ENCODE peak calls at places on chromosomes 11 and 22, in ten cellular contexts. One of them, this sample, is unnamed. For H3K4me1, the result is how much of the 10 kb centered on the place peaks cover.

GRCh38 chr22:40498454-40499186 is 128.2 kb downstream of the SGSM3 start:
- DNase-seq in colonic mucosa: no peak
- DNase-seq in CD4-positive, alpha-beta memory T cell: no peak
- DNase-seq in BE2C: no peak
- DNase-seq in sigmoid colon: no peak
- DNase-seq in right cardiac atrium: no peak
- DNase-seq in stomach: no peak
- DNase-seq in spleen: no peak
- DNase-seq in uterus: no peak
- DNase-seq in heart right ventricle: no peak
- DNase-seq in this sample: peak

GRCh38 chr11:103326070-103326794 is 217.0 kb downstream of the DYNC2H1 start:
- DNase-seq in colonic mucosa: peak
- DNase-seq in CD4-positive, alpha-beta memory T cell: peak
- DNase-seq in BE2C: peak
- DNase-seq in sigmoid colon: no peak
- DNase-seq in right cardiac atrium: peak
- DNase-seq in stomach: no peak
- DNase-seq in spleen: peak
- DNase-seq in uterus: no peak
- DNase-seq in heart right ventricle: peak
- DNase-seq in this sample: peak

GRCh38 chr22:40703174-40703573 is 23.9 kb downstream of the MCHR1 start:
- DNase-seq in colonic mucosa: no peak
- DNase-seq in CD4-positive, alpha-beta memory T cell: no peak
- DNase-seq in BE2C: no peak
- DNase-seq in sigmoid colon: no peak
- DNase-seq in right cardiac atrium: no peak
- DNase-seq in stomach: no peak
- DNase-seq in spleen: no peak
- DNase-seq in uterus: no peak
- DNase-seq in heart right ventricle: no peak
- DNase-seq in this sample: no peak

GRCh38 chr11:10606536-10607208 is 38.2 kb upstream of the LYVE1 start:
- DNase-seq in colonic mucosa: peak
- DNase-seq in CD4-positive, alpha-beta memory T cell: no peak
- DNase-seq in BE2C: no peak
- DNase-seq in sigmoid colon: no peak
- DNase-seq in right cardiac atrium: no peak
- DNase-seq in stomach: no peak
- DNase-seq in spleen: no peak
- DNase-seq in uterus: no peak
- DNase-seq in heart right ventricle: no peak
- DNase-seq in this sample: no peak

GRCh38 chr11:40722179-40722795 is 737.2 kb downstream of the LRRC4C start:
- DNase-seq in colonic mucosa: no peak
- DNase-seq in CD4-positive, alpha-beta memory T cell: no peak
- DNase-seq in BE2C: peak
- DNase-seq in sigmoid colon: peak
- DNase-seq in right cardiac atrium: no peak
- DNase-seq in stomach: no peak
- DNase-seq in spleen: no peak
- DNase-seq in uterus: no peak
- DNase-seq in heart right ventricle: no peak
- DNase-seq in this sample: peak

GRCh38 chr11:76835928-76836612 is 24.6 kb upstream of the ACER3 start:
- DNase-seq in colonic mucosa: peak
- DNase-seq in CD4-positive, alpha-beta memory T cell: no peak
- DNase-seq in BE2C: no peak
- DNase-seq in sigmoid colon: no peak
- DNase-seq in right cardiac atrium: peak
- DNase-seq in stomach: peak
- DNase-seq in spleen: no peak
- DNase-seq in uterus: peak
- DNase-seq in heart right ventricle: peak
- DNase-seq in this sample: no peak

GRCh38 chr22:44160416-44160815 is 20.3 kb upstream of the PARVG start:
- DNase-seq in colonic mucosa: no peak
- DNase-seq in CD4-positive, alpha-beta memory T cell: no peak
- DNase-seq in BE2C: no peak
- DNase-seq in sigmoid colon: no peak
- DNase-seq in right cardiac atrium: no peak
- DNase-seq in stomach: no peak
- DNase-seq in spleen: no peak
- DNase-seq in uterus: no peak
- DNase-seq in heart right ventricle: no peak
- DNase-seq in this sample: no peak

GRCh38 chr22:24284747-24285203 is 14.1 kb downstream of the SPECC1L start:
- DNase-seq in colonic mucosa: no peak
- DNase-seq in CD4-positive, alpha-beta memory T cell: no peak
- DNase-seq in BE2C: no peak
- DNase-seq in sigmoid colon: no peak
- DNase-seq in right cardiac atrium: no peak
- DNase-seq in stomach: no peak
- DNase-seq in spleen: no peak
- DNase-seq in uterus: no peak
- DNase-seq in heart right ventricle: no peak
- DNase-seq in this sample: no peak

GRCh38 chr11:121466063-121466794 is 13.5 kb upstream of the SORL1-AS1 start:
- DNase-seq in colonic mucosa: peak
- DNase-seq in CD4-positive, alpha-beta memory T cell: no peak
- DNase-seq in BE2C: peak
- DNase-seq in sigmoid colon: peak
- DNase-seq in right cardiac atrium: peak
- DNase-seq in stomach: peak
- DNase-seq in spleen: no peak
- DNase-seq in uterus: peak
- DNase-seq in heart right ventricle: peak
- DNase-seq in this sample: peak

GRCh38 chr22:19641254-19641982 is 72.9 kb upstream of the SEPTIN5 start:
- DNase-seq in colonic mucosa: no peak
- DNase-seq in CD4-positive, alpha-beta memory T cell: no peak
- DNase-seq in BE2C: no peak
- DNase-seq in sigmoid colon: no peak
- DNase-seq in right cardiac atrium: no peak
- DNase-seq in stomach: no peak
- DNase-seq in spleen: no peak
- DNase-seq in uterus: no peak
- DNase-seq in heart right ventricle: no peak
- DNase-seq in this sample: peak

DNA sequence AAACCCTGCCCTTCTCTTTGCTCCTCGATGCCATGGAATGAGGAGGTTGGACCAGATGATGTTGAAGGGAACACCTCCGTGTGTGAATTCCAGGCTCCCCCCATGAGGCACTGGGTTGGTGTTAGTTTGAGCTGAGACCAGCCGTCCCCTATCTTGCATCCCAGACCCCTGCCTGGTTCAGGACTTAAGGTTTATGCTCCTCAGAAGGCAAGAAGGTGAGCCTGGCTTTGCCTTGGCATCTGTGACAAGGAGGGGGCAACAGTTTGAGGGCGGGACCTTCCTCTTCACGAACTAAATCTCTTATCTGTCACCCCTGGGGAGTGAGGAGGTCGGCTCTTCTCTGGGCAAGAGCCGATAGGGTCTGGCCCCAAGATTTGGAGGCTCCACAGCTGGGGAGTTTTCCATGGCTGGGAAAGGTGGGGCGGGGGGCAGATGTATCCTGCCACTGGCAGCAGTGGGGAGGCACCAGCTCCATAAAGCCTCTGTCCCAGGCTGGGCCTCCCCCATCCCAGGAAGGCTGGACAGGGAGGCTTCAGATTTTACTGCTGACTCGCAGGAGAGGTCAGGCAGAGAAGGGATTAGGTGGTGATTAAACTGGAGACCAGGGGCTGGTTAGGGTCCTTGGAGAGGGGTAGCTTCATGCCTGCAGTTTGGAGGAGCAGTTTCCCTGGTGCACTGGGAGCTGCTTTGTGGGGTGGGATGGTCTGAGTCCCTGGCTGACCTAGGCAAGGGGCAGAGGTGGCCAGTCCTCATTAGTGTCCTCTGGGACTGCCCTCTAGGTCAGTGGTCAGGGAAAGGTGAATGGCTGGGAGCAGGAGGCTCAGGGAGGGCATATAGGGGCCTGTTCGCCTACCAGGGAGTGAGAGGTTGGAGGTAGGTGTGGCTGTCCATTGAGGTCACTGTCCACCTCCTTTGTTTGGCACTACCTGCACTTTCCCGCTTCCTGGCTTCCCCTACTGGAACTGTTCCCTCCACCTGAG is 1.1 kb downstream of the SEC14L2 start:
- DNase-seq in colonic mucosa: no peak
- DNase-seq in CD4-positive, alpha-beta memory T cell: no peak
- DNase-seq in BE2C: no peak
- DNase-seq in sigmoid colon: no peak
- DNase-seq in right cardiac atrium: no peak
- DNase-seq in stomach: no peak
- DNase-seq in spleen: no peak
- DNase-seq in uterus: no peak
- DNase-seq in heart right ventricle: no peak
- DNase-seq in this sample: no peak
- H3K4me3 ChIP-seq in colonic mucosa: peak
- H3K4me3 ChIP-seq in CD4-positive, alpha-beta memory T cell: peak
- H3K4me3 ChIP-seq in BE2C: peak
- H3K4me3 ChIP-seq in sigmoid colon: peak
- H3K4me3 ChIP-seq in right cardiac atrium: peak
- H3K4me3 ChIP-seq in stomach: peak
- H3K4me3 ChIP-seq in spleen: peak
- H3K4me3 ChIP-seq in uterus: peak
- H3K4me3 ChIP-seq in heart right ventricle: peak
- H3K4me3 ChIP-seq in this sample: peak

DNA sequence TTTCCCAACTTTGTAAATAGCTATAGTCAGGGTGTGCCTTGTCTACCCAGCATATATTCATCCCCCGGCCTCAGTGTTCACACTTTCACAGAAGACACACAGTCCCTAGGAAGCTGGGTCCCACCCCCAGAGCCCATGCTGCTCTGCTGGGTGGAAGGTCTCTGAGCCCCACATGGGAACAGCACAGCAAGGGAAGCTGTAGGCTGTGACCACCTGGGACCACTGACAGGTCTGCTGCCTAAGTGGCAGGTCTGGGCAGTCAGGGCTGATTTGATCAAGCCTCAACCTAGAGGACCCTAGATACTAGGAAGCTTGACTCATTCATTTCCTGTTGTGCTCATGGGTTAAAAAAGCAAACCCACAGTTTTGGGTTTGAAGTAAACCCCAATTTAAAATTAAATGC is 16.8 kb downstream of the IL10RA start:
- DNase-seq in colonic mucosa: no peak
- DNase-seq in CD4-positive, alpha-beta memory T cell: peak
- DNase-seq in BE2C: no peak
- DNase-seq in sigmoid colon: no peak
- DNase-seq in right cardiac atrium: no peak
- DNase-seq in stomach: no peak
- DNase-seq in spleen: peak
- DNase-seq in uterus: no peak
- DNase-seq in heart right ventricle: no peak
- DNase-seq in this sample: no peak
- H3K4me1 ChIP-seq in colonic mucosa: under half
- H3K4me1 ChIP-seq in CD4-positive, alpha-beta memory T cell: half or more
- H3K4me1 ChIP-seq in BE2C: under half
- H3K4me1 ChIP-seq in sigmoid colon: under half
- H3K4me1 ChIP-seq in right cardiac atrium: under half
- H3K4me1 ChIP-seq in stomach: under half
- H3K4me1 ChIP-seq in spleen: half or more
- H3K4me1 ChIP-seq in uterus: under half
- H3K4me1 ChIP-seq in heart right ventricle: under half
- H3K4me1 ChIP-seq in this sample: under half

DNA sequence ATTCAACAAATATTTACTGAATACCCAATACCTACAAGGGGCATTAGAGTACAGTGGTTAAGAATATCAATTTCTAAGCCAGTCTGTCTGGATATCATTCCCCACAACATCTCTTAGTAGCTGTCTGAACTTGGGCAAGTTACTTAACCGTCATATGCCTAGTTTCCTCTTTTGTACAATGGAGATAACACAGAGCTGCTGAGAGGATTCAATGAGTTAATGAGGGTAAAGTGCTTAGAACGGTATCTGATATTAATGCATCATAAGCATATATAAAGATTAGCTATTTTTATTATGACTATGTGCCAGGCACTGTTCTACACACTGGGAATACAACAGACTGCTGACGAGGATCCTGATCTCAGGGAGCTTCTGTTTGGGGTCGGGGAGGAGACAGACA is 116.4 kb downstream of the APOL5 start:
- DNase-seq in colonic mucosa: no peak
- DNase-seq in CD4-positive, alpha-beta memory T cell: no peak
- DNase-seq in BE2C: no peak
- DNase-seq in sigmoid colon: no peak
- DNase-seq in right cardiac atrium: no peak
- DNase-seq in stomach: no peak
- DNase-seq in spleen: no peak
- DNase-seq in uterus: no peak
- DNase-seq in heart right ventricle: no peak
- DNase-seq in this sample: no peak
- H3K4me3 ChIP-seq in colonic mucosa: no peak
- H3K4me3 ChIP-seq in CD4-positive, alpha-beta memory T cell: no peak
- H3K4me3 ChIP-seq in BE2C: no peak
- H3K4me3 ChIP-seq in sigmoid colon: no peak
- H3K4me3 ChIP-seq in right cardiac atrium: no peak
- H3K4me3 ChIP-seq in stomach: no peak
- H3K4me3 ChIP-seq in spleen: no peak
- H3K4me3 ChIP-seq in uterus: no peak
- H3K4me3 ChIP-seq in heart right ventricle: no peak
- H3K4me3 ChIP-seq in this sample: peak

DNA sequence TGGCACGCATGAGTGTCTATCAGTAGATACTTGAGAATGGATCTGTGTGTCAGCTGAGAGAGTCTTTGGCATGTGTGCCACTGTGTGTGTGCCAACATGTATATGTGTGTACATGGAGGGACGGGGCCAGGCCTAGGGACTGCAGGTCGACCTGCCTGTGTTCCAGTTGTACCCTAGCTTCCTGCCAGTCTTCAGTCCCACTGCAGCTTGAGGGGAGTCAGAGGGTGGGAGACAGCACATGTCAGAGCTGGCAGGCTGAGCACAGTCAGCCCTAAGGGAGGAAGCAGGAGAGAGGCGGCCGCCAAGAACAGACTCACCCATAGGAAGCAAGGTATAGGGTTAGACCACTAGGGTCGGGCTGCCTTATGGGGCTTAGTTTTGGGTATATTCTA is 5.6 kb downstream of the CLCF1 start:
- DNase-seq in colonic mucosa: no peak
- DNase-seq in CD4-positive, alpha-beta memory T cell: no peak
- DNase-seq in BE2C: no peak
- DNase-seq in sigmoid colon: no peak
- DNase-seq in right cardiac atrium: peak
- DNase-seq in stomach: no peak
- DNase-seq in spleen: no peak
- DNase-seq in uterus: no peak
- DNase-seq in heart right ventricle: no peak
- DNase-seq in this sample: peak
- H3K4me1 ChIP-seq in colonic mucosa: under half
- H3K4me1 ChIP-seq in CD4-positive, alpha-beta memory T cell: half or more
- H3K4me1 ChIP-seq in BE2C: under half
- H3K4me1 ChIP-seq in sigmoid colon: half or more
- H3K4me1 ChIP-seq in right cardiac atrium: under half
- H3K4me1 ChIP-seq in stomach: under half
- H3K4me1 ChIP-seq in spleen: half or more
- H3K4me1 ChIP-seq in uterus: under half
- H3K4me1 ChIP-seq in heart right ventricle: under half
- H3K4me1 ChIP-seq in this sample: under half

This sample was measured in endodermal cell.